ENCODE peak calls at places on chromosome 19, in four cellular contexts. Q is HEK293T, Y is WTC11, W is K562. R is an unnamed sample.

GRCh38 chr19:29376855-29377354 is 148.9 kb upstream of the VSTM2B start:
- DNase-seq in W (no peak), Y (no peak), Q (no peak), R (no peak)

GRCh38 chr19:57559008-57559403 is 657 bp downstream of the ZNF550 start:
- DNase-seq in W (peak), Q (peak), Y (peak), R (peak)

GRCh38 chr19:41703602-41704293 is 4.7 kb upstream of the CEACAM5 start:
- DNase-seq in Y (peak), Q (no peak), W (no peak), R (no peak)

GRCh38 chr19:35142531-35143230 is 374 bp upstream of the FXYD7 start:
- DNase-seq in Q (peak), Y (peak), W (peak), R (no peak)

GRCh38 chr19:18416778-18417249 is 2.4 kb upstream of the SSBP4 start:
- DNase-seq in Y (peak), Q (peak), W (peak), R (peak)

GRCh38 chr19:30360378-30361106 is 11.6 kb upstream of the ZNF536 start:
- DNase-seq in W (no peak), Y (no peak), Q (no peak), R (no peak)

GRCh38 chr19:41601771-41602170 is 25.1 kb downstream of the CEACAM4 start:
- DNase-seq in W (no peak), Y (peak), Q (no peak), R (no peak)

GRCh38 chr19:16377521-16377920 is 52.9 kb downstream of the KLF2 start:
- DNase-seq in W (no peak), Q (no peak), Y (no peak), R (no peak)

GRCh38 chr19:511101-511841 is 4.0 kb downstream of the TPGS1 start:
- DNase-seq in W (no peak), Q (no peak), Y (peak), R (no peak)

GRCh38 chr19:6868341-6868740 is 19.0 kb upstream of the ADGRE1 start:
- DNase-seq in W (no peak), Q (no peak), Y (no peak), R (no peak)

GRCh38 chr19:13764101-13764807 is at the start of gene MRI1:
- DNase-seq in Q (peak), Y (peak), W (peak), R (peak)

GRCh38 chr19:38063921-38064320 is 156.9 kb downstream of the SIPA1L3 start:
- DNase-seq in W (no peak), Q (no peak), Y (no peak), R (no peak)

GRCh38 chr19:16259385-16260159 is 61.9 kb downstream of the AP1M1 start:
- DNase-seq in Y (no peak), W (no peak), Q (no peak), R (no peak)

GRCh38 chr19:37669336-37669963 is 14.2 kb upstream of the ZFP30 start:
- DNase-seq in Y (no peak), Q (no peak), W (no peak), R (no peak)

GRCh38 chr19:58578430-58578925 is 5.3 kb upstream of the MZF1 start:
- DNase-seq in W (peak), Y (no peak), Q (no peak), R (no peak)

GRCh38 chr19:35901055-35901644 is 810 bp upstream of the NFKBID start:
- DNase-seq in Y (no peak), Q (no peak), W (no peak), R (no peak)

GRCh38 chr19:11092181-11092538 is 2.9 kb downstream of the LDLR start:
- DNase-seq in Y (no peak), W (no peak), Q (no peak), R (peak)

GRCh38 chr19:49489601-49490167 is 2.3 kb downstream of the RPL13A start:
- DNase-seq in Y (no peak), Q (no peak), W (peak), R (peak)

GRCh38 chr19:41016488-41017071 is 25.5 kb downstream of the CYP2B6 start:
- DNase-seq in Y (no peak), Q (no peak), W (no peak), R (no peak)

GRCh38 chr19:49978324-49978723 is 17.4 kb upstream of the SIGLEC11 start:
- DNase-seq in W (no peak), Q (no peak), Y (no peak), R (no peak)

GRCh38 chr19:29671393-29672076 is 6.3 kb downstream of the PLEKHF1 start:
- DNase-seq in W (peak), Q (no peak), Y (no peak), R (peak)

GRCh38 chr19:6740589-6741348 is 1.3 kb downstream of the TRIP10 start:
- DNase-seq in Q (peak), W (peak), Y (peak), R (no peak)

GRCh38 chr19:38684078-38684861 is 36.8 kb downstream of the ACTN4 start:
- DNase-seq in Q (peak), Y (no peak), W (peak), R (no peak)

GRCh38 chr19:28199323-28199722 is 1013.6 kb downstream of the UQCRFS1 start:
- DNase-seq in W (no peak), Y (no peak), Q (no peak), R (no peak)

GRCh38 chr19:8887364-8887763 is 55.2 kb downstream of the MBD3L1 start:
- DNase-seq in W (no peak), Y (no peak), Q (no peak), R (no peak)
- TF ChIP-seq ELF4 in W (no peak), Y (no peak), Q (no peak), R (no peak)

GRCh38 chr19:19711306-19711933 is 21.5 kb downstream of the ZNF14 start:
- DNase-seq in Y (no peak), W (no peak), Q (no peak), R (no peak)

GRCh38 chr19:19710506-19710905 is 22.4 kb downstream of the ZNF14 start:
- DNase-seq in Y (no peak), W (no peak), Q (no peak), R (no peak)

DNA sequence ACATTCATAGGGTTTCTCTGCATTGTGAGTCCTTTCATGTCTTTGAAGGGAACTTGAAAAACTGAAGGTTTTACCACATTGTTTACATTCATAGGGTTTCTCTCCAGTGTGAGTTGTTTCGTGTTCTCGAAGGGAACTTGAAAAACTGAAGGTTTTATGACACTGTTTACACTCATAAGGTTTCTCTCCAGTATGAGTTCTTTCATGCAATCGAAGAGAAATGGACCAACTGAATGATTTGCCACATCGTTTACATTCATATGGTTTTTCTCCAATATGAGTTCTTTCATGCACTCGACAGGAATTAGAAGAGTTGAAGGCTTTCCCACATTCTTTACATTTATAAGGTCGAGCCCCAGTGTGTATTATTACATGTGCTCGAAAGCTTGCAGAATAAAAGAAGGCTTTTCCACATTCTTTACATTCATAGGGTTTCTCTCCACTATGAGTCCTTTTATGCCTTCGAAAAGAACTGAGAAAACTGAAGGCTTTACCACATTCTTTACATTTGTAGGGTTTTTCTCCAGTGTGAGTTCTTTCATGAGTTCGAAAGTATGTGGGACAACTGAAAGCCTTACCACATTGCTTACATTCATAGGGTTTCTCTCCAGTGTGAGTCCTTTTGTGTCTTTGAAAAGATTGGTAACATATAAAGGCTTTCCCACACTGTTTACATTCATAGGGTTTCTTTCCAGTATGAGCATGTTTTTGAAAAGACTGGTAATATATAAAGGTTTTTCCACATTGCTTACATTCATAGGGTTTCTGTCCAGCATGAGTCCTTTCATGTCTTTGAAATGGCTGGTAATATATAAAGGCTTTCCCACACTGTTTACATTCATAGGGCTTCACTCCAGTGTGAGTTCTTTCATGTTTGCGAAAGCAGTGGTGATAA is 20.7 kb downstream of the ZNF14 start:
- DNase-seq in Y (no peak), W (no peak), Q (no peak), R (no peak)
- TF ChIP-seq ELF4 in Y (no peak), W (no peak), Q (no peak), R (no peak)

GRCh38 chr19:7927605-7928333 is 1.8 kb upstream of the CTXN1 start:
- DNase-seq in W (no peak), Y (no peak), Q (no peak), R (no peak)
- TF ChIP-seq ELF4 in W (no peak), Y (no peak), Q (no peak), R (no peak)

GRCh38 chr19:45471116-45471865 is 3.5 kb downstream of the FOSB start:
- DNase-seq in Y (no peak), Q (no peak), W (no peak), R (no peak)

GRCh38 chr19:45474191-45474940 is 6.6 kb downstream of the FOSB start:
- DNase-seq in W (no peak), Q (no peak), Y (no peak), R (no peak)

GRCh38 chr19:45473366-45474190 is 5.8 kb downstream of the FOSB start:
- DNase-seq in W (no peak), Y (no peak), Q (no peak), R (no peak)

GRCh38 chr19:45471866-45472556 is 4.2 kb downstream of the FOSB start:
- DNase-seq in Y (no peak), W (no peak), Q (no peak), R (no peak)

GRCh38 chr19:45472557-45473365 is 5.0 kb downstream of the FOSB start:
- DNase-seq in Q (no peak), W (no peak), Y (no peak), R (no peak)
- TF ChIP-seq ELF4 in Q (no peak), W (no peak), Y (no peak), R (no peak)

DNA sequence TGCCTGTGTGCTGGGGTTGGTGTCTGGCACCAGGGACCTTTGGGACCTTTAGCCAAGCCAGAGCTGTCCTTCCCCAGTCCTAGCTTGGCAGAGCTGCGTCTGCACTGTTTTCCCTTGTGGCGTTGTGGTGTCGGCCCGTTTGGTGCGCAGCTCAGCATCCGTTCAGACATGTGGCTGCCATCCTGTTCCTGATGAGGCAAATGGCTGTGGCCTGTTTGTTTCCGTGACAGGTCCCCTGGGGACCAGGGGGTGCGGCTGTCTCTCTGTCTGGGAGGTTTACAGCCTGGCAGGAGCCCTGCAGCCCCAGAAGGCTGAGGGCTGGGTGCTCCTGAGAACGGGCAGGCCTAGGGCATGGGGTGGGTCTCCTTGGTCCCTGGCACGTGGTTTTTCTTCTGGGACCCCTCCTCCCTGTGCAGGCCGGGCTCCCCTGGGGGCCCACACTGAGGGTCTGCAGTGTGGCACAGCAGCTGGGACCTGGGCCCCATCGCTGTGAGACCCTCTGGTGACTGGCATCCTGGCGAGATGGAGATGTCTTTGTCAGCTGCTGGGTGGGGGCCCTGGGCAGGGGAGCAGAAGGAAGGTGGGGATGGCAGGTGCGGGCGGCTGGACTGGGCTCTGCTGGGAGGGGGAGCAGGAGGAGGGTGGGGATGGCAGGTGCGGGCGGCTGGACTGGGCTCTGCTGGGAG is 4.0 kb downstream of the SPPL2B start:
- DNase-seq in Q (no peak), W (no peak), Y (no peak), R (no peak)
- TF ChIP-seq ELF4 in Q (no peak), W (no peak), Y (no peak), R (no peak)

DNA sequence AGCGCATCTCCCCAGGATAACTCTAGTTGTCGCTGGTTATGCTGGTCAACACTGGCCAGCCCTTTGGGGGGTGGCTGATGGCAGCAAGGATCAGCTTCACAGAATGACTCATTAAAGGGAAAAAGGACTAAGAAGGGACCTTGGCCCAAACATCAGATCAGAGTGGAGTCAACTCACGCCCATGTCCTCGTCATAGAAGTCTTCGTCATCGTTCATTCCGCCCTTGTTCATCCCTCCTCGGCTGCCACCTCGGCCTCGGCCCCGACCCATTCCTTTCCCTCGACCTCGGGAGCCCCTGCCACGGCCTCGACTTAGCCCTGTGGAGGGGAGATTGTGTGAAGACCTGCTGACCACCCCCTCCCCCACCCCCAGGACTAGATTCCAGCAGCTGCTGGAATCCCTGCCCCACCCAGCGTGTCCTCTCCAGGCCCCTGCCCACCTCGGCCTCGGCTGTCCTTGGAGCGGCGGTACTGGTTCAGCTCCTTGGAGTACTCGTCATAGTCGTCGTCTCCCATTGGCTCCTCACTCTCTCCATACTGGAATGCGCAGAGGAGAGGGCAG is 28.6 kb downstream of the ZC3H4 start:
- DNase-seq in Q (no peak), Y (no peak), W (no peak), R (no peak)
- TF ChIP-seq ELF4 in Q (no peak), Y (no peak), W (no peak), R (no peak)

GRCh38 chr19:51652266-51652665 is 5.6 kb upstream of the SIGLEC14 start:
- DNase-seq in Y (no peak), Q (no peak), W (no peak), R (no peak)
- TF ChIP-seq ELF4 in Y (no peak), Q (no peak), W (no peak), R (no peak)

GRCh38 chr19:33064778-33065550 is at the start of gene RHPN2:
- DNase-seq in W (peak), Y (peak), Q (peak), R (peak)
- TF ChIP-seq ELF4 in W (no peak), Y (no peak), Q (no peak), R (no peak)

GRCh38 chr19:4851551-4852290 is 15.7 kb downstream of the PLIN3 start:
- DNase-seq in Y (peak), Q (peak), W (peak), R (peak)
- TF ChIP-seq ELF4 in Y (no peak), Q (no peak), W (no peak), R (no peak)

DNA sequence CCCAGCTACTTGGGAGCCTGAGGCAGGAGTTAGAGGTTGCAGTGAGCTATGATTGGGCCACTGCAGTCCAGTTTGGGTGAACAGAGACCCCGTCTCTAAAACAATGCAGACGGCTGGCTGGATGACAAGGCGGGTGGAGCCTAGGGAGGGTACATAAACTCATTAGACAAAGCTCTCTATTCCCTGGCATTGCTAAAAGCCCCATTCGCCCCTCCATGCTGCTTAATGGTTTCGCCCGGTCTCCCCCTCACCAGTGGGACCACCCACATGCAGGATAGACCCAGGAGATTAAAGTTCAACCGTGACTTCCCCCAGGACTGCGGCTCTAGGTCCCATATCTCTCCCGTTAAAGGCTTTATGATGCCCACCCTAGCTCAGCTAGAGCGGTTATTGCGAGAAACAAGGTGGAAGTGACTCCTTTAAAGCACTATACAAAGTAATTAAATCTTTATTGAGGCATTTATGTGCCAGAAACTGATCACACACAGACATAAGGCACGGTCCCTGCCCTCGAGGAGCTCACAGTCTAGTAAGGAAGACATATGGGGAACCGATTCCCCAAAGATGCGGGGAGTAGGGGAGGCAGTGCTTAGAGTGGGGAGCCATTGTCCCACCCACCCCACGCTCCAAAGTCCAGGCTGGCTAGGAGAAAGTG is 4.9 kb downstream of the LYPD3 start:
- DNase-seq in Y (no peak), Q (no peak), W (no peak), R (peak)
- TF ChIP-seq ELF4 in Y (no peak), Q (no peak), W (no peak), R (no peak)